ENCODE peak calls at places on chromosomes 4 and X, in five cellular contexts. U is pancreas, I is GM23248, O is heart left ventricle, P is mesenchymal stem cell. Q is an unnamed sample.

GRCh38 chr4:20464381-20464780 is 212.7 kb downstream of the SLIT2 start:
- DNase-seq in I (peak; percentile 82), O (no peak), U (no peak), P (peak; percentile 15), Q (no peak)

GRCh38 chrX:24148535-24149345 is 789 bp upstream of the ZFX start:
- DNase-seq in P (peak; percentile 60), I (peak; percentile 72), O (no peak), U (no peak), Q (peak; percentile 59)

GRCh38 chrX:13658602-13659001 is 5.7 kb downstream of the TCEANC start:
- DNase-seq in P (peak; percentile 56), I (peak; percentile 67), U (no peak), O (no peak), Q (peak; percentile 72)

GRCh38 chrX:130523460-130524394 is 121.9 kb downstream of the RBMX2 start:
- DNase-seq in I (no peak), O (peak; percentile 53), U (no peak), P (peak; percentile 28), Q (peak; percentile 3)

GRCh38 chrX:1686642-1687041 is 71.8 kb downstream of the ASMT start:
- DNase-seq in U (no peak), P (no peak), O (no peak), I (peak; percentile 4), Q (no peak)

GRCh38 chr4:144584428-144584827 is 61.5 kb upstream of the HHIP start:
- DNase-seq in I (no peak), P (no peak), U (no peak), O (no peak), Q (no peak)

GRCh38 chr4:108052511-108052910 is 62.8 kb downstream of the HADH start:
- DNase-seq in U (no peak), I (no peak), O (no peak), P (no peak), Q (no peak)

GRCh38 chrX:2463973-2464676 is 36.7 kb downstream of the DHRSX start:
- DNase-seq in P (no peak), I (no peak), O (peak; percentile 27), U (no peak), Q (peak; percentile 93)

GRCh38 chr4:140069068-140069467 is 84.9 kb downstream of the MAML3 start:
- DNase-seq in I (peak; percentile 84), U (no peak), O (no peak), P (peak; percentile 72), Q (no peak)

GRCh38 chrX:10926906-10927305 is 184.2 kb upstream of the HCCS start:
- DNase-seq in U (no peak), O (no peak), I (no peak), P (no peak), Q (no peak)

GRCh38 chr4:153676984-153677383 is 7.1 kb upstream of the TLR2 start:
- DNase-seq in P (peak; percentile 18), O (no peak), U (no peak), I (peak; percentile 83), Q (no peak)

GRCh38 chr4:5137927-5138326 is 86.6 kb downstream of the STK32B start:
- DNase-seq in U (peak; percentile 56), P (no peak), O (no peak), I (peak; percentile 11), Q (no peak)

GRCh38 chrX:123648028-123648810 is 84.6 kb downstream of the THOC2 start:
- DNase-seq in P (peak; percentile 88), U (no peak), I (peak; percentile 44), O (no peak), Q (peak; percentile 44)

GRCh38 chr4:124433044-124433443 is 279.5 kb downstream of the ANKRD50 start:
- DNase-seq in I (no peak), P (no peak), U (no peak), O (no peak), Q (no peak)

GRCh38 chr4:149999485-150000074 is 78.7 kb upstream of the DCLK2 start:
- DNase-seq in O (no peak), U (peak; percentile 28), I (peak; percentile 88), P (peak; percentile 72), Q (peak; percentile 86)

GRCh38 chr4:24991015-24991414 is 39.7 kb downstream of the LGI2 start:
- DNase-seq in P (peak; percentile 56), O (no peak), U (no peak), I (peak; percentile 69), Q (no peak)

GRCh38 chrX:150690126-150690525 is 3.1 kb upstream of the MTMR1 start:
- DNase-seq in O (no peak), I (peak; percentile 91), P (peak; percentile 59), U (peak; percentile 21), Q (peak; percentile 45)

GRCh38 chrX:109735241-109735744 is 2.2 kb upstream of the ACSL4 start:
- DNase-seq in P (no peak), O (no peak), I (no peak), U (no peak), Q (no peak)

GRCh38 chrX:104084063-104084462 is 8.0 kb upstream of the TMSB15C start:
- DNase-seq in O (no peak), I (no peak), U (no peak), P (no peak), Q (no peak)

GRCh38 chr4:183335369-183335940 is 13.2 kb upstream of the CLDN24 start:
- DNase-seq in O (no peak), P (peak; percentile 91), I (peak; percentile 94), U (no peak), Q (peak; percentile 83)

GRCh38 chrX:41603591-41603990 is 85.2 kb upstream of the GPR34 start:
- DNase-seq in O (no peak), U (no peak), I (no peak), P (no peak), Q (no peak)

GRCh38 chr4:7155611-7156071 is 36.7 kb upstream of the SORCS2 start:
- DNase-seq in P (no peak), I (peak; percentile 21), O (peak; percentile 60), U (no peak), Q (no peak)

GRCh38 chrX:13494562-13494961 is 74.8 kb upstream of the EGFL6 start:
- DNase-seq in I (no peak), U (no peak), O (no peak), P (no peak), Q (no peak)

GRCh38 chr4:154292589-154292988 is 199.0 kb downstream of the DCHS2 start:
- DNase-seq in O (no peak), P (no peak), U (no peak), I (no peak), Q (no peak)

GRCh38 chr4:91116861-91117260 is 989.7 kb downstream of the CCSER1 start:
- DNase-seq in U (no peak), P (peak; percentile 15), I (peak; percentile 3), O (no peak), Q (peak; percentile 1)

GRCh38 chrX:139206914-139207313 is 323.6 kb upstream of the F9 start:
- DNase-seq in U (no peak), P (no peak), O (no peak), I (no peak), Q (no peak)

GRCh38 chrX:139204903-139205667 is 325.5 kb upstream of the F9 start:
- DNase-seq in O (no peak), P (no peak), U (peak; percentile 20), I (peak; percentile 63), Q (peak; percentile 83)

GRCh38 chrX:139203681-139204575 is 326.6 kb upstream of the F9 start:
- DNase-seq in U (no peak), I (peak; percentile 59), P (no peak), O (no peak), Q (peak; percentile 61)

GRCh38 chrX:139202742-139203410 is 327.7 kb upstream of the F9 start:
- DNase-seq in U (no peak), O (no peak), P (no peak), I (peak; percentile 21), Q (peak; percentile 51)

DNA sequence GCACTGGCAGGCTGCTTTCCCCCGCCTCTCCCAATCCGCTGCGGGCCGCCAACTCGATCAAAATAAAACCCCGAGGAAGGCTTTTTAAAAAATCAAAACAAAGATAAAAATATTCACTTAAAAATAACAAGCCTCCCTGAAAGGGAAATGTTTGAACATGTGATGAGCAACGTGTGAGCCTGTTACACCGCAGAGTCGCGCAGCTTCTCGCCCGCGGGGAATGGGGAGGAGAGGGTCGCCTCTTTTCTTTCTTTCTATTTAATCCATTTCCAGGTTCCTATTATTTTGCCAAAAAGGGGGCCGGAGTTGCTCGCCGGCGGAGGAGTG is 326.0 kb upstream of the F9 start:
- DNase-seq in I (no peak), U (no peak), P (no peak), O (no peak), Q (no peak)
- H3K4me3 ChIP-seq in I (peak overlapping the region; percentile 76), U (peak overlapping the region; percentile 21), P (peak overlapping the region; percentile 77), O (peak overlapping the region; percentile 53), Q (peak overlapping the region; percentile 64)

DNA sequence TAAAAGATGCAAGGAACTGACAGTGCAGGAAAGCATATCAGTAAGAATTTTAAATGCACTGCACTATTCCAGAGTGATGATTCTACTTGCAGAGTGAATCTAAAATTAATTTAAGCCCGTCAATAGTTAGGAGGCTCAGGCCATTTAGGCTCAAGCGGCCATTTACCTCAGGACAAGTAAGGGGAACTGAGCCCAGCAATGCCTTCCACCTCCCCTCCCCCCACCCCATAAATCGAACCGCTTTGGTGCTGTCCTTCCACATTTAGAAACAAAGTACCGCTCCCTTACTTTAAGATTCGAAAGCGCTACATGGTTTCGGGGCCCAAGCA is 665 bp downstream of the RBM41 start:
- DNase-seq in I (no peak), P (peak; percentile 9), O (no peak), U (no peak), Q (peak; percentile 10)
- H3K4me3 ChIP-seq in I (peak overlapping the region; percentile 97), P (peak overlapping the region; percentile 80), O (peak overlapping the region; percentile 68), U (peak overlapping the region; percentile 51), Q (peak overlapping the region; percentile 70)

GRCh38 chrX:100636321-100636991 is at the start of gene TSPAN6:
- DNase-seq in I (peak; percentile 87), O (peak; percentile 74), U (peak; percentile 86), P (peak; percentile 89), Q (peak; percentile 93)
- H3K4me3 ChIP-seq in I (peak within 1 kb of the TSS; percentile 93), O (peak within 1 kb of the TSS; percentile 63), U (peak within 1 kb of the TSS; percentile 32), P (peak within 1 kb of the TSS; percentile 86), Q (peak within 1 kb of the TSS; percentile 60)

DNA sequence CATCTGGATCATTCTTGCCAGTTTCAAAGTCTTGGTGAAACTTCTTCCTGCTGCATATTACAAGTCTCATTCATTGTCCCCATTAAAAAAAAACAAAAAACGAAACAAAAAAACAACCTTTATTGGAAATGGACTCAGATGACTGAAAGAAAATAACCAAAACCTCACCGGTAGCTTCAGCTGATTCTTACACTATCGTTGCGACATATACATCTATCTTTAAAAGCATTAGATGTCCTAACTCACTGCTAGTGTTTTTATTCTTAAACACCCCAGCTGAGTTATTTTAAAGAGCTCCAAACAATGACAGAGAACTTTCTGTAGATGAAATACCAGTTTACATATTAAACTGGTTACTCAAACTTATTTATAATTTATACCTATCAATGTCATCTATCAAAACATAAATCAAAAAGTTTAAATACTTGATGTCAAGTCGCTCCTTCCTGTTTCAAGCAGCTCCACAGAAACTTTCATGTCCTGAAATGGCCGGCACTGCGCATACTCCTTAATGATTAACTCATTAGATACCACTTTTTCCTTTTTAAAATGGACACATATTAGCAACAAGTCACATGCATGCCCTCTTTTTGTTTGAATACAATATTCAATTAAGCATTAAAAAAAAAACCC is 87.2 kb downstream of the HPRT1 start:
- DNase-seq in O (no peak), P (peak; percentile 59), U (no peak), I (peak; percentile 64), Q (no peak)
- H3K4me3 ChIP-seq in O (no peak overlapping the region), P (peak overlapping the region; percentile 79), U (no peak overlapping the region), I (peak overlapping the region; percentile 98), Q (peak overlapping the region; percentile 58)

GRCh38 chr4:174848596-174848995 is 19.5 kb upstream of the GLRA3 start:
- DNase-seq in P (no peak), U (no peak), O (no peak), I (no peak), Q (no peak)
- H3K4me3 ChIP-seq in P (no peak overlapping the region), U (no peak overlapping the region), O (no peak overlapping the region), I (no peak overlapping the region), Q (no peak overlapping the region)

GRCh38 chrX:39174761-39175417 is 373.6 kb downstream of the MID1IP1 start:
- DNase-seq in I (peak; percentile 17), P (no peak), U (no peak), O (no peak), Q (no peak)
- H3K4me3 ChIP-seq in I (no peak overlapping the region), P (peak overlapping the region; percentile 45), U (no peak overlapping the region), O (no peak overlapping the region), Q (no peak overlapping the region)

GRCh38 chrX:7147431-7147977 is at the start of gene STS:
- DNase-seq in O (peak; percentile 68), I (no peak), U (peak; percentile 49), P (peak; percentile 30), Q (peak; percentile 52)
- H3K4me3 ChIP-seq in O (peak within 1 kb of the TSS; percentile 69), I (peak within 1 kb of the TSS; percentile 88), U (peak within 1 kb of the TSS; percentile 92), P (peak within 1 kb of the TSS; percentile 99), Q (peak within 1 kb of the TSS; percentile 61)